ENCODE peak calls at places on chromosomes 16 and 17, in eight cellular contexts. R, L, U, V, K, A, J and O are unnamed samples.

GRCh38 chr17:49910094-49910857 is 58.7 kb upstream of the DLX4 start:
- DNase-seq in R (no peak), L (peak), U (peak), V (no peak), K (no peak), A (peak), J (no peak), O (no peak)

GRCh38 chr17:5500247-5500803 is 14.0 kb downstream of the MIS12 start:
- DNase-seq in R (no peak), L (no peak), U (no peak), V (no peak), K (no peak), A (no peak), J (peak), O (no peak)

GRCh38 chr16:69501956-69502457 is 63.8 kb upstream of the NFAT5 start:
- DNase-seq in R (no peak), L (no peak), U (no peak), V (no peak), K (no peak), A (no peak), J (no peak), O (no peak)

GRCh38 chr16:28900601-28901000 is 22.3 kb downstream of the ATP2A1 start:
- DNase-seq in R (no peak), L (no peak), U (no peak), V (no peak), K (no peak), A (no peak), J (no peak), O (no peak)

GRCh38 chr17:48642059-48642842 is 16.1 kb upstream of the HOXB9 start:
- DNase-seq in R (no peak), L (peak), U (peak), V (no peak), K (peak), A (no peak), J (peak), O (no peak)

GRCh38 chr17:29621751-29622194 is 939 bp downstream of the CORO6 start:
- DNase-seq in R (no peak), L (peak), U (no peak), V (no peak), K (no peak), A (no peak), J (no peak), O (no peak)

GRCh38 chr16:50216231-50216630 is 50.1 kb upstream of the ADCY7 start:
- DNase-seq in R (no peak), L (no peak), U (no peak), V (no peak), K (no peak), A (no peak), J (no peak), O (no peak)

GRCh38 chr17:42387221-42387657 is 1.0 kb downstream of the STAT3 start:
- DNase-seq in R (no peak), L (no peak), U (no peak), V (no peak), K (no peak), A (no peak), J (peak), O (no peak)

GRCh38 chr16:89175280-89176146 is 4.0 kb downstream of the CDH15 start:
- DNase-seq in R (no peak), L (no peak), U (no peak), V (no peak), K (no peak), A (no peak), J (no peak), O (no peak)

GRCh38 chr16:89687092-89687940 is 827 bp downstream of the CDK10 start:
- DNase-seq in R (no peak), L (peak), U (peak), V (peak), K (peak), A (no peak), J (peak), O (peak)

GRCh38 chr17:1104222-1104621 is 75.6 kb downstream of the ABR start:
- DNase-seq in R (peak), L (no peak), U (no peak), V (no peak), K (no peak), A (peak), J (no peak), O (no peak)

GRCh38 chr17:33142703-33143299 is 150.3 kb downstream of the ASIC2 start:
- DNase-seq in R (no peak), L (peak), U (no peak), V (no peak), K (no peak), A (peak), J (no peak), O (peak)

GRCh38 chr16:30551781-30552180 is 6.4 kb downstream of the ZNF764 start:
- DNase-seq in R (no peak), L (no peak), U (no peak), V (peak), K (no peak), A (no peak), J (no peak), O (no peak)

GRCh38 chr17:69608808-69609494 is 194.5 kb downstream of the MAP2K6 start:
- DNase-seq in R (no peak), L (no peak), U (no peak), V (no peak), K (no peak), A (peak), J (peak), O (no peak)

GRCh38 chr17:978110-979093 is 1.2 kb downstream of the NXN start:
- DNase-seq in R (no peak), L (peak), U (no peak), V (no peak), K (peak), A (no peak), J (peak), O (no peak)

GRCh38 chr17:78227455-78227916 is 3.9 kb upstream of the TMEM235 start:
- DNase-seq in R (no peak), L (no peak), U (no peak), V (no peak), K (no peak), A (no peak), J (no peak), O (no peak)

GRCh38 chr17:1979182-1979980 is 45.8 kb downstream of the RTN4RL1 start:
- DNase-seq in R (no peak), L (peak), U (no peak), V (no peak), K (no peak), A (peak), J (no peak), O (no peak)

GRCh38 chr16:85018529-85019236 is 7.3 kb upstream of the ZDHHC7 start:
- DNase-seq in R (no peak), L (no peak), U (no peak), V (no peak), K (no peak), A (no peak), J (no peak), O (no peak)

GRCh38 chr17:42182927-42183734 is 2.1 kb downstream of the HCRT start:
- DNase-seq in R (no peak), L (no peak), U (peak), V (no peak), K (no peak), A (no peak), J (peak), O (no peak)

GRCh38 chr17:80463784-80464400 is 12.5 kb downstream of the NPTX1 start:
- DNase-seq in R (no peak), L (no peak), U (no peak), V (no peak), K (no peak), A (no peak), J (no peak), O (no peak)

GRCh38 chr17:44362964-44363612 is 565 bp downstream of the FAM171A2 start:
- DNase-seq in R (no peak), L (peak), U (peak), V (no peak), K (no peak), A (no peak), J (peak), O (no peak)

GRCh38 chr16:4309833-4310266 is 6.0 kb upstream of the GLIS2 start:
- DNase-seq in R (no peak), L (peak), U (peak), V (peak), K (peak), A (peak), J (peak), O (no peak)

GRCh38 chr17:76131692-76132573 is 9.1 kb downstream of the FOXJ1 start:
- DNase-seq in R (no peak), L (no peak), U (no peak), V (no peak), K (no peak), A (no peak), J (no peak), O (no peak)

GRCh38 chr17:19876524-19877161 is 8.9 kb upstream of the ULK2 start:
- DNase-seq in R (peak), L (no peak), U (no peak), V (peak), K (peak), A (peak), J (no peak), O (no peak)

GRCh38 chr16:73058616-73059409 is 10.9 kb upstream of the ZFHX3 start:
- DNase-seq in R (no peak), L (peak), U (no peak), V (peak), K (peak), A (peak), J (no peak), O (no peak)

GRCh38 chr16:57480754-57481230 is 5.5 kb downstream of the DOK4 start:
- DNase-seq in R (no peak), L (no peak), U (no peak), V (no peak), K (peak), A (no peak), J (no peak), O (no peak)

GRCh38 chr17:73591278-73592078 is 52.8 kb downstream of the SDK2 start:
- DNase-seq in R (no peak), L (no peak), U (no peak), V (no peak), K (no peak), A (no peak), J (no peak), O (no peak)

GRCh38 chr17:1495265-1495664 is 2.8 kb upstream of the MYO1C start:
- DNase-seq in R (no peak), L (no peak), U (no peak), V (no peak), K (no peak), A (no peak), J (no peak), O (no peak)

GRCh38 chr17:78416791-78417530 is 38.5 kb downstream of the PGS1 start:
- DNase-seq in R (peak), L (no peak), U (no peak), V (no peak), K (peak), A (peak), J (peak), O (no peak)

GRCh38 chr16:10964891-10965326 is 20.5 kb downstream of the CLEC16A start:
- DNase-seq in R (no peak), L (no peak), U (no peak), V (no peak), K (no peak), A (no peak), J (no peak), O (no peak)
- H3K4me3 ChIP-seq in R (no peak), L (no peak), U (no peak), V (no peak), K (no peak), A (no peak), J (no peak), O (no peak)

GRCh38 chr17:34869636-34870035 is 91.6 kb downstream of the CCT6B start:
- DNase-seq in R (no peak), L (no peak), U (no peak), V (no peak), K (no peak), A (no peak), J (no peak), O (no peak)
- TF ChIP-seq CTCF in R (no peak), L (no peak), U (no peak), V (no peak), K (no peak), A (no peak), J (no peak), O (no peak)

DNA sequence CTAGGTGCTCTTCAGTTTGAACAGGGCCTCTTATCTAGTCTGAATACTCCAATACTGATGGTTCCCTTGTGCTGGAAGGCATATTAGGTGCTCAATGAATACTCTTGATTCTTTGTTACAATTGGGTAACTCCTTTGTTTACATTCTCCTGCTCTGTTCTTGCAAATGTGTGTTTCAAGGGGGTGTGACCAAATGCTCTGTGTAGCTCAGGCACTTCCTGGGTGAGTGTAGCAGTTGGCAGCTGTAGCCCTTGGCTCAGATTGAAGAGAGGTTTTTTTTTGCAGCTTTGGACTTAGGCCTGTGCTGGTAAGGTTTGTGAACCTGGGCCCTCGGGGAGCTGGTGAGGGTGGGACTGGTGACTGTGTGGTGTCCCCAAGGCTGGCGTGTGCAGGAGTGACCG is 20.2 kb downstream of the TBCD start:
- DNase-seq in R (no peak), L (no peak), U (peak), V (no peak), K (peak), A (no peak), J (peak), O (peak)
- H3K4me3 ChIP-seq in R (no peak), L (no peak), U (no peak), V (no peak), K (no peak), A (no peak), J (no peak), O (no peak)

GRCh38 chr16:2842340-2843000 is 12.4 kb downstream of the ZG16B start:
- DNase-seq in R (no peak), L (peak), U (no peak), V (peak), K (peak), A (peak), J (peak), O (no peak)
- TF ChIP-seq CTCF in R (peak), L (peak), U (peak), V (peak), K (peak), A (peak), J (peak), O (peak)

GRCh38 chr16:81483064-81483969 is 38.7 kb downstream of the CMIP start:
- DNase-seq in R (no peak), L (no peak), U (no peak), V (no peak), K (peak), A (peak), J (no peak), O (no peak)

GRCh38 chr16:81486555-81487061 is 42.0 kb downstream of the CMIP start:
- DNase-seq in R (peak), L (no peak), U (no peak), V (peak), K (peak), A (peak), J (peak), O (no peak)

GRCh38 chr16:81485824-81486554 is 41.4 kb downstream of the CMIP start:
- DNase-seq in R (peak), L (no peak), U (peak), V (no peak), K (no peak), A (peak), J (peak), O (no peak)

GRCh38 chr16:81483970-81484595 is 39.5 kb downstream of the CMIP start:
- DNase-seq in R (no peak), L (no peak), U (no peak), V (no peak), K (no peak), A (no peak), J (no peak), O (no peak)

DNA sequence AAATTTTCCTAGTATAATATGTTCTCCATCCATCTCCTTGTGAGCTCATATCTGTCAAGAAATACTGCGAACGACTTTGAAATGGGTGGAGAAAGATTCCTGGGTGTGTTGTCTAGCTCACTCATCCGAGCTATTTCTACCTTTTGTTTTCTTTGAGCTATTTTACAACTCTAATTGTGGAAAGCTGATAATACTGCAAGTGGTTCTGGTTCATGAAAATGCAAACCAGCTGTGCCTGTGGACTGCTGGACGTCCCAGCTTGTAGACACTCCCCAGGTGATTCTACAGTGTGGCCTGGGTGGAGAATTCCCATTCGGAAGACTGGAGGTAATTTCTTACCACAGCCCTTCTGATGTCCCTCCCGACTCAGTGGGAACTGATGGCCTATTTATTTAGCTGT is 40.6 kb downstream of the CMIP start:
- DNase-seq in R (no peak), L (no peak), U (no peak), V (no peak), K (no peak), A (no peak), J (peak), O (no peak)
- H3K4me3 ChIP-seq in R (no peak), L (no peak), U (no peak), V (no peak), K (no peak), A (no peak), J (no peak), O (no peak)